ENCODE peak calls at places on chromosomes 11 and 22, in nine cellular contexts. K, Z, L, H, T, M, P, X and S are unnamed samples.

GRCh38 chr11:34208266-34209135 is 103.1 kb downstream of the NAT10 start:
- DNase-seq in K (no peak), L (no peak), P (no peak), X (no peak), T (no peak), H (peak; percentile 64), Z (no peak), M (no peak), S (no peak)

GRCh38 chr11:41459602-41460405 is at the start of gene LRRC4C:
- DNase-seq in X (peak; percentile 8), L (no peak), H (no peak), M (no peak), Z (no peak), T (peak; percentile 8), P (peak; percentile 8), K (no peak), S (no peak)

GRCh38 chr11:117887431-117888139 is 11.1 kb upstream of the FXYD6 start:
- DNase-seq in L (no peak), X (no peak), T (no peak), K (no peak), Z (peak; percentile 49), H (no peak), P (no peak), M (no peak), S (no peak)

GRCh38 chr22:31343235-31344191 is 2.6 kb downstream of the PATZ1 start:
- DNase-seq in H (no peak), M (peak; percentile 5), Z (peak; percentile 78), L (peak; percentile 48), K (peak; percentile 23), T (peak; percentile 63), X (peak; percentile 33), P (peak; percentile 26), S (no peak)

GRCh38 chr11:112523477-112523876 is 262.8 kb upstream of the PLET1 start:
- DNase-seq in K (no peak), X (peak; percentile 54), L (peak; percentile 46), Z (no peak), P (peak; percentile 79), M (no peak), H (peak; percentile 95), T (peak; percentile 29), S (no peak)

GRCh38 chr22:25780673-25781072 is 38.7 kb downstream of the MYO18B start:
- DNase-seq in K (no peak), T (no peak), L (no peak), P (no peak), Z (no peak), H (no peak), X (no peak), M (no peak), S (no peak)

GRCh38 chr22:50302041-50302541 is 5.4 kb downstream of the PLXNB2 start:
- DNase-seq in T (no peak), P (no peak), X (no peak), H (no peak), L (peak; percentile 64), K (no peak), Z (no peak), M (no peak), S (no peak)

GRCh38 chr11:117638913-117639543 is 158.0 kb downstream of the DSCAML1 start:
- DNase-seq in Z (no peak), K (no peak), P (no peak), T (no peak), L (no peak), H (no peak), X (no peak), M (no peak), S (no peak)

GRCh38 chr22:22565991-22566390 is 6.9 kb upstream of the PRAME start:
- DNase-seq in Z (no peak), M (no peak), K (no peak), T (no peak), X (no peak), L (no peak), P (no peak), H (peak; percentile 32), S (no peak)

GRCh38 chr22:47200273-47201051 is 438.0 kb downstream of the TBC1D22A start:
- DNase-seq in M (no peak), L (no peak), T (no peak), Z (peak; percentile 59), K (no peak), P (no peak), H (no peak), X (no peak), S (peak; percentile 87)

GRCh38 chr11:35173011-35173511 is 34.1 kb downstream of the CD44 start:
- DNase-seq in L (peak; percentile 34), T (no peak), K (no peak), M (no peak), X (no peak), H (peak; percentile 61), P (no peak), Z (no peak), S (no peak)

GRCh38 chr11:69275178-69275577 is 18.8 kb upstream of the MYEOV start:
- DNase-seq in L (no peak), T (no peak), K (no peak), H (no peak), Z (no peak), P (no peak), X (no peak), M (no peak), S (no peak)

GRCh38 chr22:21947040-21948014 is 5.3 kb downstream of the PPM1F start:
- DNase-seq in H (peak; percentile 25), Z (peak; percentile 63), X (no peak), T (no peak), M (no peak), P (no peak), K (no peak), L (peak; percentile 21), S (no peak)

GRCh38 chr11:86938900-86939880 is 16.0 kb downstream of the FZD4 start:
- DNase-seq in P (no peak), L (no peak), Z (no peak), H (peak; percentile 64), M (no peak), T (no peak), K (no peak), X (no peak), S (no peak)

GRCh38 chr11:14374922-14375630 is 16.1 kb upstream of the RRAS2 start:
- DNase-seq in T (no peak), Z (no peak), P (no peak), X (no peak), K (no peak), H (no peak), M (no peak), L (no peak), S (no peak)

GRCh38 chr11:6556139-6556949 is 47.1 kb downstream of the RRP8 start:
- DNase-seq in P (no peak), L (no peak), M (no peak), T (no peak), H (no peak), K (no peak), X (no peak), Z (no peak), S (peak; percentile 77)

GRCh38 chr11:68468217-68468828 is 7.8 kb downstream of the PPP6R3 start:
- DNase-seq in P (no peak), H (no peak), T (no peak), M (no peak), L (no peak), K (no peak), Z (no peak), X (no peak), S (no peak)

GRCh38 chr22:42688241-42688913 is 32.3 kb downstream of the A4GALT start:
- DNase-seq in K (no peak), Z (no peak), X (peak; percentile 10), P (no peak), H (peak; percentile 92), L (peak; percentile 93), M (no peak), T (peak; percentile 78), S (peak; percentile 95)